ENCODE peak calls at places on chromosomes 3 and 15, in four cellular contexts. C is left ventricle myocardium inferior, D is H9, I is ovary. A is an unnamed sample.

GRCh38 chr15:68972201-68973065 is 42.1 kb upstream of the NOX5 start:
- DNase-seq in C (no peak), D (no peak), I (no peak), A (no peak)

GRCh38 chr3:140629351-140630137 is 48.3 kb upstream of the TRIM42 start:
- DNase-seq in C (no peak), D (no peak), I (no peak), A (no peak)

GRCh38 chr3:51799879-51800757 is 21.1 kb upstream of the IQCF6 start:
- DNase-seq in C (no peak), D (no peak), I (no peak), A (peak; percentile 66)

GRCh38 chr15:52518487-52518886 is 10.2 kb downstream of the MYO5A start:
- DNase-seq in C (no peak), D (no peak), I (no peak), A (no peak)

GRCh38 chr3:51712020-51712385 is 5.1 kb downstream of the GRM2 start:
- DNase-seq in C (no peak), D (no peak), I (no peak), A (no peak)

GRCh38 chr3:149368201-149368849 is 9.1 kb downstream of the TM4SF1 start:
- DNase-seq in C (no peak), D (no peak), I (no peak), A (no peak)

GRCh38 chr3:126081618-126082333 is 2.1 kb downstream of the SLC41A3 start:
- DNase-seq in C (no peak), D (no peak), I (no peak), A (peak; percentile 55)

GRCh38 chr3:123758081-123758564 is 126.0 kb downstream of the MYLK start:
- DNase-seq in C (no peak), D (no peak), I (no peak), A (no peak)

GRCh38 chr3:174720717-174721116 is 138.4 kb upstream of the NAALADL2 start:
- DNase-seq in C (no peak), D (no peak), I (no peak), A (no peak)

GRCh38 chr15:86799226-86799625 is 719.6 kb downstream of the AGBL1 start:
- DNase-seq in C (no peak), D (no peak), I (no peak), A (no peak)

GRCh38 chr15:100713163-100713867 is 110.9 kb downstream of the ASB7 start:
- DNase-seq in C (no peak), D (peak; percentile 41), I (no peak), A (peak; percentile 74)

GRCh38 chr3:118729546-118729945 is 305.1 kb downstream of the IGSF11 start:
- DNase-seq in C (no peak), D (peak; percentile 28), I (no peak), A (peak; percentile 52)

GRCh38 chr3:41863024-41863423 is 98.9 kb downstream of the ULK4 start:
- DNase-seq in C (no peak), D (peak; percentile 63), I (no peak), A (peak; percentile 77)

GRCh38 chr3:171565671-171566070 is 105.5 kb upstream of the TNIK start:
- DNase-seq in C (no peak), D (no peak), I (no peak), A (no peak)

GRCh38 chr15:25246641-25247417 is 192.0 kb downstream of the UBE3A start:
- DNase-seq in C (no peak), D (peak; percentile 12), I (peak; percentile 17), A (no peak)

GRCh38 chr15:25249236-25250010 is 189.4 kb downstream of the UBE3A start:
- DNase-seq in C (no peak), D (peak; percentile 9), I (peak; percentile 6), A (peak; percentile 22)

GRCh38 chr15:25250906-25251622 is 187.8 kb downstream of the UBE3A start:
- DNase-seq in C (peak; percentile 4), D (peak; percentile 9), I (peak; percentile 20), A (no peak)

GRCh38 chr15:25250011-25250596 is 188.7 kb downstream of the UBE3A start:
- DNase-seq in C (peak; percentile 6), D (no peak), I (peak; percentile 17), A (no peak)

DNA sequence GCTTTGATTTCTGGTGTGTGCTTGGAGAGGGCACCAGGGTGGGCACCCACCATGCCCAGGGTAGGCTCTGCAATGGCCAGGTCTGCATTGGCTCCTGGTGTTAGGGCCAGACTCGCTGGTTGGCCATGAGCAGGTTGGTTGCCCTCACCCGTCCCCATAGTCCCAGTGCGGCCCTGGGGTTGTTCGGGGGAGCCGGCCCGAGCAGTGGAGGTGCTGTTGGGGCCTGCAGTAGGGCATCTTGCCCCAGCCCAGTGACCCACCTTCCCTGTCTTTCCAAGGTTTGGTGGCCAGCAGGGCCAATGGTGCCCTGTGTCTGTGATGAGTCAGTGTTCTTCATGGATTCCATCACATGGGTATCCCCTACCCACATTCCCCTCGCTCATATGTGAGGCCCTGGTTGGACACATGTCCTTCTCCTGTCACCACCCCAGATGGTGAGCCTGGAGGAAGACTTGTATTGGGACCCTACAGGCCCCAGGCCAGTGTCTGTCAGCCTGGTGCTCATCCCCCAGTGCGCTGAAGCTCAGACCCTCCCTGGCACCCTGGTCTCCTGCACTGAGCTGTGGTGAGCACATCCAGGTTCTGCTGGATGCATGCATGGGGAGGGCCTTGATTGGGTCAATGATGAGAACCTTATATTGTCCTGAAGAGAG is 190.1 kb downstream of the UBE3A start:
- DNase-seq in C (peak; percentile 8), D (peak; percentile 8), I (peak; percentile 12), A (no peak)
- H3K9me3 ChIP-seq in C (peaks cover 52% of the 10 kb centered on the region), D (peaks cover 57% of the 10 kb centered on the region), I (peaks cover 8% of the 10 kb centered on the region), A (peaks cover 7% of the 10 kb centered on the region)

GRCh38 chr15:44023176-44023575 is 171.9 kb downstream of the FRMD5 start:
- DNase-seq in C (no peak), D (no peak), I (no peak), A (no peak)
- TF ChIP-seq CTCF in C (no peak), D (peak; percentile 21), I (no peak), A (no peak)

GRCh38 chr15:25090073-25090733 is 135.4 kb downstream of the SNRPN start:
- DNase-seq in C (no peak), D (peak; percentile 11), I (no peak), A (peak; percentile 24)
- H3K9me3 ChIP-seq in C (peaks cover 100% of the 10 kb centered on the region), D (peaks cover 65% of the 10 kb centered on the region), I (peaks cover 97% of the 10 kb centered on the region), A (peaks cover 13% of the 10 kb centered on the region)

GRCh38 chr3:127406309-127407025 is 118.6 kb upstream of the PRR20G start:
- DNase-seq in C (peak; percentile 9), D (peak; percentile 61), I (peak; percentile 17), A (peak; percentile 78)
- TF ChIP-seq CTCF in C (no peak), D (peak; percentile 43), I (no peak), A (peak; percentile 63)

GRCh38 chr15:87829651-87830050 is 426.9 kb downstream of the NTRK3 start:
- DNase-seq in C (peak; percentile 31), D (no peak), I (no peak), A (no peak)
- H3K9me3 ChIP-seq in C (no peaks in the 10 kb centered on the region), D (no peaks in the 10 kb centered on the region), I (no peaks in the 10 kb centered on the region), A (no peaks in the 10 kb centered on the region)

GRCh38 chr3:22900296-22900695 is 302.8 kb upstream of the UBE2E2 start:
- DNase-seq in C (no peak), D (no peak), I (no peak), A (no peak)

GRCh38 chr3:22898558-22898957 is 304.6 kb upstream of the UBE2E2 start:
- DNase-seq in C (no peak), D (no peak), I (no peak), A (no peak)

GRCh38 chr3:22899441-22899840 is 303.7 kb upstream of the UBE2E2 start:
- DNase-seq in C (no peak), D (no peak), I (no peak), A (no peak)

DNA sequence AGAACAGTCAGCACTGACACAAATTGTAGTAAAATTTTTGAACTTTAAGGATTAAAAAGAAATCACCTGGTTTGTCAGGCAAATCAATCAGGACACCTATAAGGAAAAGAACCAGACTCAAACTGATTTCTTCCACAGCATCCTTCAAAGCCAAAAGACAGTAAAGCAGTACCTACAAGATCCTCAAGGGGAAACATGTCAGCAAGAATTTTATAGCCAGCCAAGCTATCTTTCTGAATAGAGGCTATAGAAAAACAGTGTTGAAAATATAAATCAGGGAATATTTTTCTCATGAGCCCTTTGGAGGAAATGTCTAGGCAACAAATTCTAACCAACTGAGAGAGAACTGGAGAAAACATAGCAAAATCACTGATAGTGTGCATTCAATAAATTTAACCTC is 301.4 kb upstream of the UBE2E2 start:
- DNase-seq in C (no peak), D (no peak), I (no peak), A (no peak)
- TF ChIP-seq CTCF in C (no peak), D (peak; percentile 39), I (no peak), A (peak; percentile 57)

DNA sequence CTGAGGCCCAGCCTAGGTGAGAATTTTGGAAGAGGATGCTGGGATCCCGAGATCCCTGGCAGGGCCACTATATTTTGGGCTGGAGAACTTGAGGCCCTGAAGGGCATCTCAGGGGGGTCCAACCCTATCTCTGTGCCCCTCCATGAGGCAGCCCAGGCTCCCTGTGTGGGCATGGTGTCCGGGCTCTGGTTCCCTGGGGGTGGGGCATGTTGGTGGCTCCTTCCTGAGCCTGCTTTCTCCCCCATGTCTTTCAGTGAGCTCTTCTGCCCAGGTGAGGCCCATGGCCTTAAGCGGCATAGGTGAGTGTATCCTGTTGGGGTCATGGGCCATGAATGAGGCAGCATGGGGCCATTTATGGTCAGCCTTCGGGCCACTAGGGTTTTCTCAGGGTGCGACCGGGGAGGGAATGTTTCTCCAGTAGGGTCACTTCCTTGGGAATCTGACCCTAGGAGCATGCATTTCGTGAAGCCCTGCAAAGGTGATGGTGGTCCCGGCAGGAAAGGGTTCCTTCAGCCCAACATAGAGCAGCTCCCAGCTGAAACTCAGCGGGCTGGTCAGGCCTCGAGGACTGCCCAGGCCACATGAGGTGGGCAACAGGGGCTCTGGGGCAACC is 191.3 kb downstream of the UBE3A start:
- DNase-seq in C (no peak), D (peak; percentile 5), I (peak; percentile 7), A (no peak)
- H3K9me3 ChIP-seq in C (peaks cover 57% of the 10 kb centered on the region), D (peaks cover 53% of the 10 kb centered on the region), I (peaks cover 8% of the 10 kb centered on the region), A (peaks cover 7% of the 10 kb centered on the region)

DNA sequence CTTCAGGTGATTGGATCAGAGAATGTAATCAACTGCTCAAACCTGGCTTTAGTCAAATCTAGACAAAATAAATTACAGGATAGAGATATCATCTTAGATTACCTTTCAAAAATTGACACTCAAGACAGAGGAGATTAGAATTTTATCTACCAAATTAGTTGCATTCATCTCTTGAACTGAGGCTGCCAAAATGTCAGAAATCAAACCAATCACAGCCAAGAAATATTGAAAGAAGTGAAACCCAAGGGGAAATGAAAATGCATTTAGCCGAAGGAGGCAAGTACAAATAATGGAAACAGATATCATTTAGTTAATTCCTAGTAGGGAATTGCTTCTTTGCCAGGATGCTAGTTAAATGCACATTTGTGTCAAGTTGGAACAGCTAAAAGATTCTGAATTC is 261.1 kb upstream of the PDZRN3 start:
- DNase-seq in C (no peak), D (no peak), I (no peak), A (no peak)
- TF ChIP-seq CTCF in C (no peak), D (no peak), I (no peak), A (no peak)

GRCh38 chr3:177889158-177889557 is 647.1 kb upstream of the KCNMB2 start:
- DNase-seq in C (no peak), D (no peak), I (no peak), A (no peak)
- H3K9me3 ChIP-seq in C (no peaks in the 10 kb centered on the region), D (no peaks in the 10 kb centered on the region), I (no peaks in the 10 kb centered on the region), A (no peaks in the 10 kb centered on the region)

A was measured in endodermal cell.